ENCODE peak calls at places on chromosomes 5 and 9, in ten cellular contexts. One of them, this sample, is unnamed.

GRCh38 chr5:137234973-137235943 is 263.9 kb downstream of the SPOCK1 start:
- DNase-seq in endothelial cell: no peak
- DNase-seq in HT1080: peak; percentile 70
- DNase-seq in ELR: peak; percentile 39
- DNase-seq in activated CD8-positive, alpha-beta memory T cell treated with anti-CD3 and anti-CD28 coated beads for 48 hours: no peak
- DNase-seq in left ventricle myocardium inferior: no peak
- DNase-seq in amniotic stem cell: no peak
- DNase-seq in A549: no peak
- DNase-seq in stimulated activated CD8-positive, alpha-beta memory T cell treated with anti-CD3 and anti-CD28 coated beads, Interleukin-15, amount 100 ng/mL, for 1 hour: no peak
- DNase-seq in stromal cell of bone marrow: no peak
- DNase-seq in this sample: no peak

GRCh38 chr5:127865273-127865672 is 162.1 kb downstream of the CCDC192 start:
- DNase-seq in endothelial cell: no peak
- DNase-seq in HT1080: no peak
- DNase-seq in ELR: no peak
- DNase-seq in activated CD8-positive, alpha-beta memory T cell treated with anti-CD3 and anti-CD28 coated beads for 48 hours: no peak
- DNase-seq in left ventricle myocardium inferior: no peak
- DNase-seq in amniotic stem cell: no peak
- DNase-seq in A549: no peak
- DNase-seq in stimulated activated CD8-positive, alpha-beta memory T cell treated with anti-CD3 and anti-CD28 coated beads, Interleukin-15, amount 100 ng/mL, for 1 hour: no peak
- DNase-seq in stromal cell of bone marrow: no peak
- DNase-seq in this sample: no peak

GRCh38 chr9:126836216-126836615 is 24.2 kb upstream of the ZBTB34 start:
- DNase-seq in endothelial cell: no peak
- DNase-seq in HT1080: no peak
- DNase-seq in ELR: no peak
- DNase-seq in activated CD8-positive, alpha-beta memory T cell treated with anti-CD3 and anti-CD28 coated beads for 48 hours: no peak
- DNase-seq in left ventricle myocardium inferior: no peak
- DNase-seq in amniotic stem cell: no peak
- DNase-seq in A549: no peak
- DNase-seq in stimulated activated CD8-positive, alpha-beta memory T cell treated with anti-CD3 and anti-CD28 coated beads, Interleukin-15, amount 100 ng/mL, for 1 hour: no peak
- DNase-seq in stromal cell of bone marrow: no peak
- DNase-seq in this sample: no peak

GRCh38 chr5:54013556-54014157 is 296.7 kb downstream of the ARL15 start:
- DNase-seq in endothelial cell: no peak
- DNase-seq in HT1080: peak; percentile 89
- DNase-seq in ELR: peak; percentile 90
- DNase-seq in activated CD8-positive, alpha-beta memory T cell treated with anti-CD3 and anti-CD28 coated beads for 48 hours: no peak
- DNase-seq in left ventricle myocardium inferior: no peak
- DNase-seq in amniotic stem cell: peak; percentile 9
- DNase-seq in A549: peak; percentile 80
- DNase-seq in stimulated activated CD8-positive, alpha-beta memory T cell treated with anti-CD3 and anti-CD28 coated beads, Interleukin-15, amount 100 ng/mL, for 1 hour: no peak
- DNase-seq in stromal cell of bone marrow: peak; percentile 92
- DNase-seq in this sample: peak; percentile 27

GRCh38 chr5:137142371-137143243 is 356.5 kb downstream of the SPOCK1 start:
- DNase-seq in endothelial cell: no peak
- DNase-seq in HT1080: peak; percentile 79
- DNase-seq in ELR: peak; percentile 94
- DNase-seq in activated CD8-positive, alpha-beta memory T cell treated with anti-CD3 and anti-CD28 coated beads for 48 hours: no peak
- DNase-seq in left ventricle myocardium inferior: peak; percentile 62
- DNase-seq in amniotic stem cell: peak; percentile 83
- DNase-seq in A549: no peak
- DNase-seq in stimulated activated CD8-positive, alpha-beta memory T cell treated with anti-CD3 and anti-CD28 coated beads, Interleukin-15, amount 100 ng/mL, for 1 hour: no peak
- DNase-seq in stromal cell of bone marrow: peak; percentile 86
- DNase-seq in this sample: peak; percentile 38

GRCh38 chr5:37869221-37869620 is 29.4 kb upstream of the GDNF start:
- DNase-seq in endothelial cell: no peak
- DNase-seq in HT1080: no peak
- DNase-seq in ELR: no peak
- DNase-seq in activated CD8-positive, alpha-beta memory T cell treated with anti-CD3 and anti-CD28 coated beads for 48 hours: no peak
- DNase-seq in left ventricle myocardium inferior: no peak
- DNase-seq in amniotic stem cell: no peak
- DNase-seq in A549: no peak
- DNase-seq in stimulated activated CD8-positive, alpha-beta memory T cell treated with anti-CD3 and anti-CD28 coated beads, Interleukin-15, amount 100 ng/mL, for 1 hour: no peak
- DNase-seq in stromal cell of bone marrow: no peak
- DNase-seq in this sample: no peak

GRCh38 chr9:4661165-4662095 is 664 bp upstream of the PLPP6 start:
- DNase-seq in endothelial cell: no peak
- DNase-seq in HT1080: no peak
- DNase-seq in ELR: peak; percentile 52
- DNase-seq in activated CD8-positive, alpha-beta memory T cell treated with anti-CD3 and anti-CD28 coated beads for 48 hours: no peak
- DNase-seq in left ventricle myocardium inferior: no peak
- DNase-seq in amniotic stem cell: no peak
- DNase-seq in A549: no peak
- DNase-seq in stimulated activated CD8-positive, alpha-beta memory T cell treated with anti-CD3 and anti-CD28 coated beads, Interleukin-15, amount 100 ng/mL, for 1 hour: no peak
- DNase-seq in stromal cell of bone marrow: no peak
- DNase-seq in this sample: no peak

GRCh38 chr9:95305770-95306492 is 11.6 kb downstream of the FANCC start:
- DNase-seq in endothelial cell: no peak
- DNase-seq in HT1080: no peak
- DNase-seq in ELR: peak; percentile 55
- DNase-seq in activated CD8-positive, alpha-beta memory T cell treated with anti-CD3 and anti-CD28 coated beads for 48 hours: no peak
- DNase-seq in left ventricle myocardium inferior: no peak
- DNase-seq in amniotic stem cell: no peak
- DNase-seq in A549: peak; percentile 22
- DNase-seq in stimulated activated CD8-positive, alpha-beta memory T cell treated with anti-CD3 and anti-CD28 coated beads, Interleukin-15, amount 100 ng/mL, for 1 hour: no peak
- DNase-seq in stromal cell of bone marrow: no peak
- DNase-seq in this sample: peak; percentile 29

GRCh38 chr5:180441577-180441976 is 52.6 kb upstream of the CNOT6 start:
- DNase-seq in endothelial cell: no peak
- DNase-seq in HT1080: no peak
- DNase-seq in ELR: no peak
- DNase-seq in activated CD8-positive, alpha-beta memory T cell treated with anti-CD3 and anti-CD28 coated beads for 48 hours: no peak
- DNase-seq in left ventricle myocardium inferior: no peak
- DNase-seq in amniotic stem cell: no peak
- DNase-seq in A549: peak; percentile 87
- DNase-seq in stimulated activated CD8-positive, alpha-beta memory T cell treated with anti-CD3 and anti-CD28 coated beads, Interleukin-15, amount 100 ng/mL, for 1 hour: no peak
- DNase-seq in stromal cell of bone marrow: peak; percentile 16
- DNase-seq in this sample: no peak

GRCh38 chr5:39854771-39855170 is 430.0 kb upstream of the DAB2 start:
- DNase-seq in endothelial cell: no peak
- DNase-seq in HT1080: no peak
- DNase-seq in ELR: no peak
- DNase-seq in activated CD8-positive, alpha-beta memory T cell treated with anti-CD3 and anti-CD28 coated beads for 48 hours: no peak
- DNase-seq in left ventricle myocardium inferior: no peak
- DNase-seq in amniotic stem cell: no peak
- DNase-seq in A549: no peak
- DNase-seq in stimulated activated CD8-positive, alpha-beta memory T cell treated with anti-CD3 and anti-CD28 coated beads, Interleukin-15, amount 100 ng/mL, for 1 hour: no peak
- DNase-seq in stromal cell of bone marrow: no peak
- DNase-seq in this sample: no peak

GRCh38 chr5:117262607-117263131 is 688.0 kb upstream of the SEMA6A start:
- DNase-seq in endothelial cell: no peak
- DNase-seq in HT1080: no peak
- DNase-seq in ELR: no peak
- DNase-seq in activated CD8-positive, alpha-beta memory T cell treated with anti-CD3 and anti-CD28 coated beads for 48 hours: no peak
- DNase-seq in left ventricle myocardium inferior: no peak
- DNase-seq in amniotic stem cell: no peak
- DNase-seq in A549: no peak
- DNase-seq in stimulated activated CD8-positive, alpha-beta memory T cell treated with anti-CD3 and anti-CD28 coated beads, Interleukin-15, amount 100 ng/mL, for 1 hour: no peak
- DNase-seq in stromal cell of bone marrow: no peak
- DNase-seq in this sample: no peak

GRCh38 chr5:31895199-31895598 is 256.3 kb downstream of the PDZD2 start:
- DNase-seq in endothelial cell: no peak
- DNase-seq in HT1080: no peak
- DNase-seq in ELR: no peak
- DNase-seq in activated CD8-positive, alpha-beta memory T cell treated with anti-CD3 and anti-CD28 coated beads for 48 hours: no peak
- DNase-seq in left ventricle myocardium inferior: no peak
- DNase-seq in amniotic stem cell: no peak
- DNase-seq in A549: no peak
- DNase-seq in stimulated activated CD8-positive, alpha-beta memory T cell treated with anti-CD3 and anti-CD28 coated beads, Interleukin-15, amount 100 ng/mL, for 1 hour: no peak
- DNase-seq in stromal cell of bone marrow: no peak
- DNase-seq in this sample: no peak

GRCh38 chr5:57841671-57842375 is 359.2 kb upstream of the ACTBL2 start:
- DNase-seq in endothelial cell: peak; percentile 17
- DNase-seq in HT1080: peak; percentile 97
- DNase-seq in ELR: peak; percentile 98
- DNase-seq in activated CD8-positive, alpha-beta memory T cell treated with anti-CD3 and anti-CD28 coated beads for 48 hours: no peak
- DNase-seq in left ventricle myocardium inferior: no peak
- DNase-seq in amniotic stem cell: peak; percentile 58
- DNase-seq in A549: peak; percentile 90
- DNase-seq in stimulated activated CD8-positive, alpha-beta memory T cell treated with anti-CD3 and anti-CD28 coated beads, Interleukin-15, amount 100 ng/mL, for 1 hour: no peak
- DNase-seq in stromal cell of bone marrow: peak; percentile 63
- DNase-seq in this sample: peak; percentile 80

GRCh38 chr9:133521122-133522072 is 3.4 kb downstream of the MYMK start:
- DNase-seq in endothelial cell: no peak
- DNase-seq in HT1080: no peak
- DNase-seq in ELR: no peak
- DNase-seq in activated CD8-positive, alpha-beta memory T cell treated with anti-CD3 and anti-CD28 coated beads for 48 hours: no peak
- DNase-seq in left ventricle myocardium inferior: no peak
- DNase-seq in amniotic stem cell: no peak
- DNase-seq in A549: no peak
- DNase-seq in stimulated activated CD8-positive, alpha-beta memory T cell treated with anti-CD3 and anti-CD28 coated beads, Interleukin-15, amount 100 ng/mL, for 1 hour: no peak
- DNase-seq in stromal cell of bone marrow: no peak
- DNase-seq in this sample: no peak

GRCh38 chr5:9954869-9955268 is 294.8 kb downstream of the ATPSCKMT start:
- DNase-seq in endothelial cell: no peak
- DNase-seq in HT1080: no peak
- DNase-seq in ELR: no peak
- DNase-seq in activated CD8-positive, alpha-beta memory T cell treated with anti-CD3 and anti-CD28 coated beads for 48 hours: no peak
- DNase-seq in left ventricle myocardium inferior: no peak
- DNase-seq in amniotic stem cell: no peak
- DNase-seq in A549: no peak
- DNase-seq in stimulated activated CD8-positive, alpha-beta memory T cell treated with anti-CD3 and anti-CD28 coated beads, Interleukin-15, amount 100 ng/mL, for 1 hour: no peak
- DNase-seq in stromal cell of bone marrow: no peak
- DNase-seq in this sample: no peak

GRCh38 chr9:93265301-93265971 is 81.5 kb downstream of the WNK2 start:
- DNase-seq in endothelial cell: no peak
- DNase-seq in HT1080: no peak
- DNase-seq in ELR: no peak
- DNase-seq in activated CD8-positive, alpha-beta memory T cell treated with anti-CD3 and anti-CD28 coated beads for 48 hours: no peak
- DNase-seq in left ventricle myocardium inferior: no peak
- DNase-seq in amniotic stem cell: no peak
- DNase-seq in A549: no peak
- DNase-seq in stimulated activated CD8-positive, alpha-beta memory T cell treated with anti-CD3 and anti-CD28 coated beads, Interleukin-15, amount 100 ng/mL, for 1 hour: no peak
- DNase-seq in stromal cell of bone marrow: no peak
- DNase-seq in this sample: no peak

GRCh38 chr5:37825334-37825915 is 14.4 kb downstream of the GDNF start:
- DNase-seq in endothelial cell: no peak
- DNase-seq in HT1080: no peak
- DNase-seq in ELR: no peak
- DNase-seq in activated CD8-positive, alpha-beta memory T cell treated with anti-CD3 and anti-CD28 coated beads for 48 hours: no peak
- DNase-seq in left ventricle myocardium inferior: no peak
- DNase-seq in amniotic stem cell: no peak
- DNase-seq in A549: no peak
- DNase-seq in stimulated activated CD8-positive, alpha-beta memory T cell treated with anti-CD3 and anti-CD28 coated beads, Interleukin-15, amount 100 ng/mL, for 1 hour: no peak
- DNase-seq in stromal cell of bone marrow: no peak
- DNase-seq in this sample: no peak

GRCh38 chr5:177147239-177147638 is 13.7 kb downstream of the NSD1 start:
- DNase-seq in endothelial cell: no peak
- DNase-seq in HT1080: no peak
- DNase-seq in ELR: peak; percentile 62
- DNase-seq in activated CD8-positive, alpha-beta memory T cell treated with anti-CD3 and anti-CD28 coated beads for 48 hours: no peak
- DNase-seq in left ventricle myocardium inferior: no peak
- DNase-seq in amniotic stem cell: no peak
- DNase-seq in A549: no peak
- DNase-seq in stimulated activated CD8-positive, alpha-beta memory T cell treated with anti-CD3 and anti-CD28 coated beads, Interleukin-15, amount 100 ng/mL, for 1 hour: no peak
- DNase-seq in stromal cell of bone marrow: peak; percentile 36
- DNase-seq in this sample: no peak

GRCh38 chr5:166722939-166723338 is 1568.5 kb upstream of the WWC1 start:
- DNase-seq in endothelial cell: no peak
- DNase-seq in HT1080: peak; percentile 91
- DNase-seq in ELR: no peak
- DNase-seq in activated CD8-positive, alpha-beta memory T cell treated with anti-CD3 and anti-CD28 coated beads for 48 hours: no peak
- DNase-seq in left ventricle myocardium inferior: no peak
- DNase-seq in amniotic stem cell: no peak
- DNase-seq in A549: peak; percentile 63
- DNase-seq in stimulated activated CD8-positive, alpha-beta memory T cell treated with anti-CD3 and anti-CD28 coated beads, Interleukin-15, amount 100 ng/mL, for 1 hour: no peak
- DNase-seq in stromal cell of bone marrow: no peak
- DNase-seq in this sample: no peak

GRCh38 chr9:134046894-134047681 is 20.7 kb downstream of the BRD3 start:
- DNase-seq in endothelial cell: no peak
- DNase-seq in HT1080: no peak
- DNase-seq in ELR: no peak
- DNase-seq in activated CD8-positive, alpha-beta memory T cell treated with anti-CD3 and anti-CD28 coated beads for 48 hours: no peak
- DNase-seq in left ventricle myocardium inferior: no peak
- DNase-seq in amniotic stem cell: no peak
- DNase-seq in A549: no peak
- DNase-seq in stimulated activated CD8-positive, alpha-beta memory T cell treated with anti-CD3 and anti-CD28 coated beads, Interleukin-15, amount 100 ng/mL, for 1 hour: no peak
- DNase-seq in stromal cell of bone marrow: no peak
- DNase-seq in this sample: no peak

GRCh38 chr5:9782806-9783560 is 152.8 kb upstream of the TAS2R1 start:
- DNase-seq in endothelial cell: no peak
- DNase-seq in HT1080: no peak
- DNase-seq in ELR: peak; percentile 16
- DNase-seq in activated CD8-positive, alpha-beta memory T cell treated with anti-CD3 and anti-CD28 coated beads for 48 hours: no peak
- DNase-seq in left ventricle myocardium inferior: no peak
- DNase-seq in amniotic stem cell: no peak
- DNase-seq in A549: no peak
- DNase-seq in stimulated activated CD8-positive, alpha-beta memory T cell treated with anti-CD3 and anti-CD28 coated beads, Interleukin-15, amount 100 ng/mL, for 1 hour: no peak
- DNase-seq in stromal cell of bone marrow: no peak
- DNase-seq in this sample: no peak

GRCh38 chr9:87592554-87593394 is 95.1 kb downstream of the DAPK1 start:
- DNase-seq in endothelial cell: no peak
- DNase-seq in HT1080: no peak
- DNase-seq in ELR: peak; percentile 42
- DNase-seq in activated CD8-positive, alpha-beta memory T cell treated with anti-CD3 and anti-CD28 coated beads for 48 hours: no peak
- DNase-seq in left ventricle myocardium inferior: peak; percentile 62
- DNase-seq in amniotic stem cell: no peak
- DNase-seq in A549: no peak
- DNase-seq in stimulated activated CD8-positive, alpha-beta memory T cell treated with anti-CD3 and anti-CD28 coated beads, Interleukin-15, amount 100 ng/mL, for 1 hour: no peak
- DNase-seq in stromal cell of bone marrow: peak; percentile 37
- DNase-seq in this sample: no peak

GRCh38 chr9:87685431-87685830 is 40.5 kb upstream of the CTSL start:
- DNase-seq in endothelial cell: no peak
- DNase-seq in HT1080: no peak
- DNase-seq in ELR: peak; percentile 59
- DNase-seq in activated CD8-positive, alpha-beta memory T cell treated with anti-CD3 and anti-CD28 coated beads for 48 hours: no peak
- DNase-seq in left ventricle myocardium inferior: no peak
- DNase-seq in amniotic stem cell: no peak
- DNase-seq in A549: no peak
- DNase-seq in stimulated activated CD8-positive, alpha-beta memory T cell treated with anti-CD3 and anti-CD28 coated beads, Interleukin-15, amount 100 ng/mL, for 1 hour: no peak
- DNase-seq in stromal cell of bone marrow: no peak
- DNase-seq in this sample: no peak

GRCh38 chr9:133754187-133754586 is 16.0 kb upstream of the SARDH start:
- DNase-seq in endothelial cell: no peak
- DNase-seq in HT1080: no peak
- DNase-seq in ELR: no peak
- DNase-seq in activated CD8-positive, alpha-beta memory T cell treated with anti-CD3 and anti-CD28 coated beads for 48 hours: no peak
- DNase-seq in left ventricle myocardium inferior: no peak
- DNase-seq in amniotic stem cell: no peak
- DNase-seq in A549: no peak
- DNase-seq in stimulated activated CD8-positive, alpha-beta memory T cell treated with anti-CD3 and anti-CD28 coated beads, Interleukin-15, amount 100 ng/mL, for 1 hour: no peak
- DNase-seq in stromal cell of bone marrow: no peak
- DNase-seq in this sample: no peak

GRCh38 chr5:159811712-159812111 is 104.6 kb upstream of the ADRA1B start:
- DNase-seq in endothelial cell: no peak
- DNase-seq in HT1080: no peak
- DNase-seq in ELR: no peak
- DNase-seq in activated CD8-positive, alpha-beta memory T cell treated with anti-CD3 and anti-CD28 coated beads for 48 hours: no peak
- DNase-seq in left ventricle myocardium inferior: no peak
- DNase-seq in amniotic stem cell: no peak
- DNase-seq in A549: no peak
- DNase-seq in stimulated activated CD8-positive, alpha-beta memory T cell treated with anti-CD3 and anti-CD28 coated beads, Interleukin-15, amount 100 ng/mL, for 1 hour: no peak
- DNase-seq in stromal cell of bone marrow: no peak
- DNase-seq in this sample: no peak

This sample was measured in HTR-8/SVneo.